ENCODE peak calls at places on chromosomes 12 and 14, in four cellular contexts. Y, M, J and Z are unnamed samples.

GRCh38 chr14:49946320-49947141 is 53.6 kb downstream of the ARF6 start:
- DNase-seq in J (peak), M (peak), Y (no peak), Z (peak)

GRCh38 chr14:100159107-100159864 is at the start of gene DEGS2:
- DNase-seq in M (no peak), J (peak), Y (peak), Z (no peak)

GRCh38 chr12:62862259-62862881 is 72.6 kb downstream of the PPM1H start:
- DNase-seq in Y (no peak), J (no peak), M (no peak), Z (no peak)

GRCh38 chr12:68976304-68976915 is 43.4 kb upstream of the CPM start:
- DNase-seq in M (no peak), J (no peak), Y (no peak), Z (no peak)

GRCh38 chr12:42129595-42130204 is 15.0 kb downstream of the GXYLT1 start:
- DNase-seq in Y (no peak), J (peak), M (no peak), Z (no peak)

GRCh38 chr12:95440401-95440800 is 33.6 kb upstream of the METAP2 start:
- DNase-seq in J (no peak), M (no peak), Y (no peak), Z (no peak)

GRCh38 chr12:32031109-32031508 is 71.9 kb downstream of the RESF1 start:
- DNase-seq in J (no peak), Y (no peak), M (no peak), Z (no peak)

GRCh38 chr14:51472881-51473280 is 178.8 kb upstream of the FRMD6 start:
- DNase-seq in J (no peak), M (no peak), Y (no peak), Z (no peak)

GRCh38 chr14:92982941-92983340 is 60.0 kb downstream of the CHGA start:
- DNase-seq in M (peak), Y (no peak), J (no peak), Z (no peak)

GRCh38 chr12:106249411-106250135 is 1.8 kb upstream of the CKAP4 start:
- DNase-seq in J (peak), Y (no peak), M (no peak), Z (peak)

GRCh38 chr12:15662983-15663659 is 126.1 kb downstream of the EPS8 start:
- DNase-seq in Y (no peak), J (no peak), M (no peak), Z (no peak)

GRCh38 chr12:123254853-123255446 is 16.7 kb downstream of the CDK2AP1 start:
- DNase-seq in M (no peak), Y (no peak), J (no peak), Z (no peak)

GRCh38 chr14:52692248-52692962 is 3.0 kb downstream of the ERO1A start:
- DNase-seq in Y (no peak), J (peak), M (peak), Z (no peak)

GRCh38 chr14:24875203-24875840 is 174.6 kb downstream of the STXBP6 start:
- DNase-seq in Y (no peak), J (no peak), M (no peak), Z (no peak)

GRCh38 chr12:92462049-92462448 is 240.7 kb upstream of the PLEKHG7 start:
- DNase-seq in Y (no peak), M (no peak), J (no peak), Z (no peak)

GRCh38 chr12:8995021-8995775 is 5.9 kb downstream of the KLRG1 start:
- DNase-seq in M (no peak), J (no peak), Y (no peak), Z (no peak)

GRCh38 chr12:105077435-105077834 is 6.8 kb downstream of the ALDH1L2 start:
- DNase-seq in J (no peak), Y (no peak), M (no peak), Z (no peak)

GRCh38 chr12:69092137-69092536 is 147.2 kb upstream of the CPSF6 start:
- DNase-seq in J (no peak), M (no peak), Y (no peak), Z (no peak)

GRCh38 chr12:73589220-73589619 is 948.4 kb upstream of the ATXN7L3B start:
- DNase-seq in J (no peak), Y (no peak), M (no peak), Z (no peak)

DNA sequence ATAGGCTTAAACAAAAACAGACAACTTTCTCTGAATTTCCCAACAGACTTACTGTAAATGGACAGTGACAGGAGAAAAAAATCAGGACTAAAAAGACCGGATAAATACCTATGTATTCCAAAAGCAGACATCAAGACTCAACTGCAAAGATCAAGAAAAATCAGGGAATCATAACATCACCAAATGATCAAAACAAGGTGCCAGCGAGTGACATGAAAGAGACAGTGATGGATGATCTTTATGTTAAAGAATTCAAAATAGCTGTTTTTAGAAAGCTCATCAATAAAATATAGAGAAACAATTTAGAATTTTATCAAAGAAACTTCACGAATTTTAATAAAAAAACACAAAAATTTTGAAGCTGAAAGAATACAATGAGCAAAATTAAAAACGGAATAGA is 952.5 kb upstream of the ATXN7L3B start:
- DNase-seq in M (no peak), J (no peak), Y (no peak), Z (no peak)
- H3K4me3 ChIP-seq in M (no peak), J (no peak), Y (no peak), Z (no peak)

DNA sequence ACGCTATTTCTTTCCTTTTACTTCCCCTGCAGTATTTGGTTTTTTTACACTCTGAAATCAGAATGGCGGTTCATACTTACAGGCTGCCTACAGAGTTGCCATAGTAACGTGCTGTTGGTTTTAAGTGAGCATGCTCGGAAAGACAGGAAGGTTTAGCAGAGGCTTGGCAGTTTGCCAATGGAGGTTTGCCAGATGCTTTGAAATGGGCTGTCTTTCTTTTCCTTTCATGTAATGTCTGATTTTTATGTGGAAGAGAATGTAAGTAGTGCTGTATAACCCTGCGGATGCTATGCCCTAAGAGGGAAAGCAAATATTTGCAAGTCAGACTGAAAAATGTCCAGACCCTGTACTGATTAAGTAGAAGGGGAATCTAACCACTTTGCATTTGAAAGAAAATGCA is 32.8 kb downstream of the ARID4A start:
- DNase-seq in J (peak), Y (peak), M (peak), Z (peak)
- H3K4me3 ChIP-seq in J (peak), Y (no peak), M (no peak), Z (no peak)

GRCh38 chr14:85417396-85417795 is 112.5 kb upstream of the FLRT2 start:
- DNase-seq in M (no peak), Y (no peak), J (no peak), Z (no peak)

GRCh38 chr14:85415015-85415712 is 114.8 kb upstream of the FLRT2 start:
- DNase-seq in J (no peak), Y (no peak), M (peak), Z (peak)

GRCh38 chr14:85414142-85414541 is 115.8 kb upstream of the FLRT2 start:
- DNase-seq in Y (no peak), M (no peak), J (no peak), Z (peak)

GRCh38 chr14:85418716-85419115 is 111.2 kb upstream of the FLRT2 start:
- DNase-seq in M (no peak), J (no peak), Y (no peak), Z (no peak)

GRCh38 chr14:85416771-85417170 is 113.2 kb upstream of the FLRT2 start:
- DNase-seq in Y (no peak), M (peak), J (no peak), Z (peak)
- H3K4me3 ChIP-seq in Y (no peak), M (no peak), J (no peak), Z (no peak)

GRCh38 chr14:31964490-31964889 is 112.6 kb upstream of the ARHGAP5 start:
- DNase-seq in Y (no peak), J (no peak), M (no peak), Z (no peak)
- H3K4me3 ChIP-seq in Y (no peak), J (no peak), M (no peak), Z (no peak)

GRCh38 chr14:73719791-73720190 is 5.6 kb upstream of the PNMA1 start:
- DNase-seq in Y (no peak), M (no peak), J (no peak), Z (no peak)
- H3K4me3 ChIP-seq in Y (no peak), M (no peak), J (no peak), Z (no peak)

GRCh38 chr14:76267322-76268012 is 108.5 kb upstream of the ESRRB start:
- DNase-seq in J (no peak), M (no peak), Y (no peak), Z (no peak)
- H3K4me3 ChIP-seq in J (no peak), M (peak), Y (no peak), Z (no peak)